ENCODE peak calls at places on chromosomes 3 and 15, in four cellular contexts. F is fibroblast of the aortic adventitia, P is A549, Y is fibroblast of lung. N is an unnamed sample.

GRCh38 chr15:94230886-94231727 is at the start of gene MCTP2:
- DNase-seq in F (peak; percentile 37), P (peak; percentile 11), Y (peak; percentile 53), N (peak; percentile 62)

GRCh38 chr3:196344663-196345062 is 6.5 kb upstream of the TM4SF19 start:
- DNase-seq in F (no peak), P (no peak), Y (no peak), N (no peak)

GRCh38 chr3:141275973-141276372 is 44.3 kb downstream of the PXYLP1 start:
- DNase-seq in F (peak; percentile 16), P (peak; percentile 91), Y (no peak), N (peak; percentile 49)

GRCh38 chr3:141279074-141279945 is 47.7 kb downstream of the PXYLP1 start:
- DNase-seq in F (peak; percentile 40), P (peak; percentile 41), Y (peak; percentile 31), N (peak; percentile 30)

GRCh38 chr3:118472586-118472985 is 562.1 kb downstream of the IGSF11 start:
- DNase-seq in F (no peak), P (peak; percentile 6), Y (peak; percentile 33), N (no peak)

GRCh38 chr3:30626443-30627181 is 20.2 kb downstream of the TGFBR2 start:
- DNase-seq in F (peak; percentile 85), P (peak; percentile 64), Y (peak; percentile 87), N (no peak)

GRCh38 chr15:101277038-101277822 is at the start of gene SELENOS:
- DNase-seq in F (peak; percentile 86), P (peak; percentile 91), Y (peak; percentile 86), N (peak; percentile 90)

GRCh38 chr3:42020681-42021307 is 58.9 kb upstream of the ULK4 start:
- DNase-seq in F (peak; percentile 74), P (peak; percentile 37), Y (peak; percentile 89), N (no peak)

GRCh38 chr15:55824857-55825613 is 82.1 kb upstream of the PRTG start:
- DNase-seq in F (no peak), P (peak; percentile 25), Y (no peak), N (no peak)
- TF ChIP-seq CTCF in F (no peak), P (no peak), Y (no peak), N (no peak)

DNA sequence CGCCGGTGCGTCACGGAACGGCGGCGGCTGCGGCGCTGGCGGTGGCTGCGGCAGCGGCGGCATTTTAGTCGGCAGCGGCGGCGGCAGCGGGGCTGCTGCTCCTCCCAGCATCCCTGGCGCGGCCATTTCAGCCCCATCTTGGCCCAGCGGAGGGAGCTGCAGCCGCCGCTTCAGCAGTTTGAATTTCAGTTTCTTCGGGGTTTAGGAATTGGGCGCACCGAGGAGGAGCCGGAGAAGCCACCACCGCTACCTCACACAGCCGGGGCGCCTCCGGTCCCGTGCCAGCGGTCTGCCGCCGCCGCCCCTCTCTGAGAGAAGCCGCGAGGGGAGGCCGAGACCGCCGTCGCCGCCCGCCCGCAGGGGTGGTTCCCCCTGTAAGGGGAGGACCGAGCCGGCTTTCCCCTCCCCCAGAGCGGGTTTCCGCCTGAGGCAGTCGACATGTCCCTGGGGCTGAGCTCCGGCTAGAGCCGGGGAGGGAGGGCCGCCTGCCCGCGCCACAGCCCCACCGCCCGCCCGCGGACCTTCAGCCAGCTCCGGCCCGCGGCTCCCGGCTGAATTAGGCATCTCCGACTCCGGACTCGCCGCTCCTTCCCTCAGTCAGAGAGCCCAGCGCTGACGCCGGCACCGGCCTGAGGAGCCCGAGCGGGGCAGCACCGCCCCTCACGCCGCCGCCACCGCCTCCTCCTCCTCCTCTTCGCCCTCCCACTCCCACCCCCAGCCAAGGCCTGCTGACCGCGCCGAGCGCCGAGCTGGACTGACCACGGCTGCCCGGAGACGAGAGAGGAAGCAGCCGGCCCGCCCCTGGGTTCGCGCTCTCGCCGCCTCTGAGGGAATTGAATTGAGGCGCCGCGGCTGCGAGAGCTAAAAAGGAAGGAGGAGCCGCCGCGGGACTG is at the start of gene TSC22D2:
- DNase-seq in F (peak; percentile 92), P (peak; percentile 95), Y (peak; percentile 92), N (peak; percentile 99)
- TF ChIP-seq CTCF in F (peak; percentile 24), P (no peak), Y (no peak), N (no peak)

GRCh38 chr3:65836047-65836446 is 202.7 kb downstream of the MAGI1 start:
- DNase-seq in F (no peak), P (no peak), Y (peak; percentile 69), N (peak; percentile 26)
- TF ChIP-seq CTCF in F (no peak), P (no peak), Y (no peak), N (no peak)

GRCh38 chr3:152126260-152126659 is 142.5 kb upstream of the MBNL1 start:
- DNase-seq in F (peak; percentile 36), P (no peak), Y (peak; percentile 56), N (peak; percentile 52)
- TF ChIP-seq CTCF in F (no peak), P (no peak), Y (no peak), N (no peak)

GRCh38 chr3:50171540-50172301 is 16.6 kb downstream of the SEMA3F start:
- DNase-seq in F (no peak), P (no peak), Y (no peak), N (no peak)

GRCh38 chr3:50172615-50173220 is 17.6 kb downstream of the SEMA3F start:
- DNase-seq in F (no peak), P (no peak), Y (no peak), N (no peak)

GRCh38 chr3:50174517-50174895 is 16.9 kb upstream of the GNAT1 start:
- DNase-seq in F (no peak), P (no peak), Y (no peak), N (no peak)

GRCh38 chr3:50174947-50175524 is 16.4 kb upstream of the GNAT1 start:
- DNase-seq in F (no peak), P (no peak), Y (no peak), N (no peak)

DNA sequence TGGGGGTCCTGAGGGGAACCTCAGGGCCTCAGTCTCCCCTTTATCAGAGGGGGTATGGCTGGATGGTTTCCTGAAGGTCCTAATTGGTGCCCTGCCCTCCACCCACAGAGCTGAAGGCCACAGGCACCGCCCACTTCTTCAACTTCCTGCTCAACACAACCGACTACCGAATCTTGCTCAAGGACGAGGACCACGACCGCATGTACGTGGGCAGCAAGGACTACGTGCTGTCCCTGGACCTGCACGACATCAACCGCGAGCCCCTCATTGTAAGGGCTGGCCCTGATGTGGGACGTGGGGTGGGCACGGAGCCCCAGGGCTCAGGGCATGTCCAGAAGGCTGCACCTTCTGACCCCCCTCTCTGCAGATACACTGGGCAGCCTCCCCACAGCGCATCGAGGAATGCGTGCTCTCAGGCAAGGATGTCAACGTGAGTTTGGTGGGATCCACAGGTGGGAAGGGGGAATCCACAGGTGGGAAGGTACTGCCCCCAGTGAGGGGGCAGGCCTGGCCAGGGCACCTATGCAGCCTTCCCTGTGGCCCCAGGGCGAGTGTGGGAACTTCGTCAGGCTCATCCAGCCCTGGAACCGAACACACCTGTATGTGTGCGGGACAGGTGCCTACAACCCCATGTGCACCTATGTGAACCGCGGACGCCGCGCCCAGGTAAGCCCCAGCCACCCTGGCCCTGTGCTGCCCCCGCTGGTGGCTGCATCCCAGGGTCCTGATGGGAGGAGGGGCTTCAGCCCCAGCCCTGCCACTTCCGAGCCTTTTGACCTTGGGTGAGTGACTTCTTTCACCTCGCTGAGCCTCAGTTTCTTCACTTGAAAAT is 17.5 kb upstream of the GNAT1 start:
- DNase-seq in F (no peak), P (no peak), Y (no peak), N (no peak)
- TF ChIP-seq CTCF in F (no peak), P (no peak), Y (no peak), N (no peak)

GRCh38 chr3:21643752-21644151 is 107.3 kb downstream of the ZNF385D start:
- DNase-seq in F (no peak), P (no peak), Y (peak; percentile 23), N (no peak)

GRCh38 chr3:21642433-21642832 is 108.6 kb downstream of the ZNF385D start:
- DNase-seq in F (no peak), P (no peak), Y (peak; percentile 47), N (no peak)

GRCh38 chr3:21645121-21645897 is 105.7 kb downstream of the ZNF385D start:
- DNase-seq in F (peak; percentile 75), P (no peak), Y (peak; percentile 85), N (peak; percentile 69)

GRCh38 chr3:21641959-21642358 is 109.1 kb downstream of the ZNF385D start:
- DNase-seq in F (no peak), P (no peak), Y (no peak), N (no peak)

GRCh38 chr3:21644268-21644667 is 106.7 kb downstream of the ZNF385D start:
- DNase-seq in F (no peak), P (no peak), Y (no peak), N (no peak)
- TF ChIP-seq CTCF in F (no peak), P (no peak), Y (no peak), N (no peak)

DNA sequence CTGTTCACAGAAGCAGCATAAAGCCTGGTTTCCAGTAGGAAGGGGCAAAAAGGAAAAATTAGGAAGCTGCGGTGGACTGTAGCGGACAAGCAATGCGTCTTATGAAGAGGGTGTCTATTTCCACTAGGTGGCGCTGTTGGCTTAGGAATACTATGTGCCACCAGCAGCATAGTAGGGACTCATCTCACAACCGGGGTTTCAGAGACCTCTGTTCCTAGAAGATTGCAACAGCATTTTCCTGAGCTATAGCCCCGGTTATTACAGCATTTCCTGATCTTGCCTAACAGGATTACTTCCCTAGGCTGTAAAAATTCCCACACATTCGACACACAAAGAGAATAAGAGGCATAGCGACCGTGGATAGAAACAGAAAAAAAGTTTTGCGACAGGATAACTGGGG is 683.0 kb downstream of the TBL1XR1 start:
- DNase-seq in F (peak; percentile 57), P (peak; percentile 38), Y (peak; percentile 34), N (peak; percentile 63)
- TF ChIP-seq CTCF in F (peak; percentile 47), P (peak; percentile 11), Y (peak; percentile 33), N (peak; percentile 34)

N was measured in foreskin fibroblast.